ENCODE peak calls at places on chromosomes 12 and 14, in five cellular contexts. B is BE2C, D is Kasumi-1, G is testis, S is dorsolateral prefrontal cortex. Y is an unnamed sample.

GRCh38 chr12:6345319-6346071 is 3.6 kb upstream of the TNFRSF1A start:
- DNase-seq in S (no peak), D (no peak), B (no peak), G (no peak), Y (peak)

GRCh38 chr12:117444781-117445180 is 83.4 kb upstream of the NOS1 start:
- DNase-seq in B (no peak), S (no peak), D (no peak), G (no peak), Y (no peak)

GRCh38 chr12:48818831-48819590 is 715 bp downstream of the CACNB3 start:
- DNase-seq in S (no peak), G (no peak), B (no peak), D (peak), Y (no peak)

GRCh38 chr12:1204581-1205121 is 213.6 kb downstream of the ERC1 start:
- DNase-seq in S (no peak), B (no peak), D (no peak), G (no peak), Y (no peak)

GRCh38 chr12:110426300-110426910 is 22.9 kb upstream of the ANAPC7 start:
- DNase-seq in B (no peak), D (no peak), G (no peak), S (no peak), Y (no peak)

GRCh38 chr14:91947196-91948184 is at the start of gene FBLN5:
- DNase-seq in G (peak), B (no peak), D (no peak), S (no peak), Y (peak)

GRCh38 chr14:85463512-85463911 is 66.4 kb upstream of the FLRT2 start:
- DNase-seq in D (no peak), G (no peak), B (no peak), S (no peak), Y (no peak)

GRCh38 chr12:1691123-1692007 is 495 bp downstream of the ADIPOR2 start:
- DNase-seq in G (peak), D (peak), S (no peak), B (peak), Y (peak)

GRCh38 chr12:52519826-52520662 is at the start of gene KRT5:
- DNase-seq in S (no peak), B (no peak), G (no peak), D (no peak), Y (no peak)

GRCh38 chr14:73742520-73743238 is 28.5 kb upstream of the PNMA1 start:
- DNase-seq in S (no peak), G (no peak), B (no peak), D (no peak), Y (no peak)

GRCh38 chr14:68630081-68630571 is 162.7 kb downstream of the ZFP36L1 start:
- DNase-seq in D (no peak), B (no peak), S (no peak), G (no peak), Y (no peak)

GRCh38 chr12:46523863-46524770 is 151.5 kb upstream of the SLC38A2 start:
- DNase-seq in D (no peak), G (no peak), B (no peak), S (no peak), Y (no peak)

GRCh38 chr12:110639336-110640178 is 25.6 kb downstream of the TCTN1 start:
- DNase-seq in S (no peak), B (no peak), G (no peak), D (no peak), Y (no peak)

GRCh38 chr12:106227641-106228319 is 20.0 kb downstream of the CKAP4 start:
- DNase-seq in D (no peak), B (no peak), G (no peak), S (no peak), Y (peak)

GRCh38 chr14:39576726-39577125 is 144.5 kb upstream of the FBXO33 start:
- DNase-seq in D (no peak), B (no peak), G (no peak), S (no peak), Y (no peak)

GRCh38 chr12:97159397-97159796 is 252.3 kb downstream of the NEDD1 start:
- DNase-seq in B (no peak), S (no peak), G (no peak), D (no peak), Y (no peak)

GRCh38 chr14:90781344-90781761 is 34.9 kb downstream of the TTC7B start:
- DNase-seq in B (no peak), D (no peak), G (no peak), S (no peak), Y (no peak)

GRCh38 chr14:24889843-24890242 is 160.1 kb downstream of the STXBP6 start:
- DNase-seq in S (no peak), D (no peak), B (no peak), G (no peak), Y (no peak)

GRCh38 chr12:95605087-95605486 is 53.8 kb upstream of the USP44 start:
- DNase-seq in B (no peak), S (no peak), G (no peak), D (no peak), Y (no peak)

GRCh38 chr12:109910969-109911348 is 10.9 kb downstream of the TCHP start:
- DNase-seq in G (peak), D (peak), B (peak), S (no peak), Y (no peak)

GRCh38 chr14:55271572-55272414 is 572 bp downstream of the FBXO34 start:
- DNase-seq in D (peak), G (peak), B (peak), S (peak), Y (peak)

GRCh38 chr12:42589465-42590323 is at the start of gene PRICKLE1:
- DNase-seq in B (peak), S (no peak), D (peak), G (peak), Y (peak)

GRCh38 chr12:117189725-117190209 is 503 bp downstream of the FBXO21 start:
- DNase-seq in G (no peak), D (peak), B (peak), S (no peak), Y (peak)

GRCh38 chr14:93764211-93764659 is 24.1 kb downstream of the PRIMA1 start:
- DNase-seq in D (no peak), G (no peak), S (no peak), B (peak), Y (no peak)

GRCh38 chr12:42669471-42669997 is 80.0 kb upstream of the PRICKLE1 start:
- DNase-seq in S (no peak), D (no peak), B (no peak), G (no peak), Y (no peak)

GRCh38 chr12:93894391-93895095 is 217.4 kb downstream of the CRADD start:
- DNase-seq in D (peak), G (peak), B (peak), S (peak), Y (peak)

GRCh38 chr12:109879332-109880048 is 851 bp downstream of the GLTP start:
- DNase-seq in B (no peak), S (no peak), D (no peak), G (no peak), Y (no peak)

GRCh38 chr12:102433304-102433703 is 47.1 kb downstream of the IGF1 start:
- DNase-seq in B (no peak), S (no peak), G (no peak), D (no peak), Y (no peak)

GRCh38 chr12:3049596-3050314 is 27.4 kb upstream of the TSPAN9 start:
- DNase-seq in D (peak), G (no peak), S (no peak), B (no peak), Y (no peak)

GRCh38 chr12:6316921-6317692 is 6.6 kb downstream of the PLEKHG6 start:
- DNase-seq in G (no peak), B (no peak), D (no peak), S (no peak), Y (peak)

GRCh38 chr14:22265319-22266140 is 323.5 kb downstream of the DAD1 start:
- DNase-seq in G (no peak), B (no peak), S (no peak), D (no peak), Y (no peak)

GRCh38 chr12:121570467-121571283 is 10.1 kb downstream of the KDM2B start:
- DNase-seq in S (no peak), B (no peak), G (no peak), D (no peak), Y (no peak)

GRCh38 chr12:113230315-113231274 is 9.3 kb downstream of the TPCN1 start:
- DNase-seq in D (no peak), S (no peak), G (no peak), B (no peak), Y (no peak)

GRCh38 chr12:3000548-3001275 is 41.5 kb downstream of the TEAD4 start:
- DNase-seq in D (no peak), G (no peak), S (no peak), B (no peak), Y (no peak)

Y was measured in left cardiac atrium.